ENCODE peak calls at places on chromosomes 12 and 14, in six cellular contexts. One of them, this sample, is unnamed.

GRCh38 chr12:26938660-26939185 is 453 bp downstream of the FGFR1OP2 start:
- DNase-seq in WERI-Rb-1: no peak
- DNase-seq in naive thymus-derived CD8-positive, alpha-beta T cell: peak
- DNase-seq in A549: peak
- DNase-seq in lung: peak
- DNase-seq in Daoy: no peak
- DNase-seq in this sample: peak

GRCh38 chr12:32671930-32672785 is 6.9 kb upstream of the DNM1L start:
- DNase-seq in WERI-Rb-1: peak
- DNase-seq in Daoy: peak
- DNase-seq in lung: no peak
- DNase-seq in naive thymus-derived CD8-positive, alpha-beta T cell: no peak
- DNase-seq in A549: peak
- DNase-seq in this sample: no peak

GRCh38 chr14:68248481-68249255 is 429.1 kb downstream of the RAD51B start:
- DNase-seq in WERI-Rb-1: no peak
- DNase-seq in Daoy: peak
- DNase-seq in lung: no peak
- DNase-seq in A549: peak
- DNase-seq in naive thymus-derived CD8-positive, alpha-beta T cell: no peak
- DNase-seq in this sample: no peak

GRCh38 chr12:88184196-88184595 is 42.1 kb downstream of the TMTC3 start:
- DNase-seq in WERI-Rb-1: no peak
- DNase-seq in A549: no peak
- DNase-seq in lung: no peak
- DNase-seq in naive thymus-derived CD8-positive, alpha-beta T cell: no peak
- DNase-seq in Daoy: no peak
- DNase-seq in this sample: no peak

GRCh38 chr14:75428230-75429104 is 645 bp downstream of the JDP2 start:
- DNase-seq in naive thymus-derived CD8-positive, alpha-beta T cell: no peak
- DNase-seq in A549: peak
- DNase-seq in Daoy: peak
- DNase-seq in WERI-Rb-1: peak
- DNase-seq in lung: peak
- DNase-seq in this sample: no peak

GRCh38 chr14:24440606-24441399 is 1.8 kb downstream of the SDR39U1 start:
- DNase-seq in lung: no peak
- DNase-seq in A549: no peak
- DNase-seq in WERI-Rb-1: no peak
- DNase-seq in naive thymus-derived CD8-positive, alpha-beta T cell: no peak
- DNase-seq in Daoy: no peak
- DNase-seq in this sample: no peak

GRCh38 chr12:110352401-110352800 is 51.1 kb downstream of the ANAPC7 start:
- DNase-seq in A549: no peak
- DNase-seq in Daoy: no peak
- DNase-seq in lung: no peak
- DNase-seq in naive thymus-derived CD8-positive, alpha-beta T cell: no peak
- DNase-seq in WERI-Rb-1: no peak
- DNase-seq in this sample: no peak

GRCh38 chr14:75494898-75495297 is 27.4 kb upstream of the BATF start:
- DNase-seq in Daoy: peak
- DNase-seq in A549: no peak
- DNase-seq in naive thymus-derived CD8-positive, alpha-beta T cell: no peak
- DNase-seq in lung: no peak
- DNase-seq in WERI-Rb-1: no peak
- DNase-seq in this sample: peak

GRCh38 chr12:15662303-15662980 is 126.7 kb downstream of the EPS8 start:
- DNase-seq in naive thymus-derived CD8-positive, alpha-beta T cell: no peak
- DNase-seq in WERI-Rb-1: no peak
- DNase-seq in lung: no peak
- DNase-seq in Daoy: peak
- DNase-seq in A549: peak
- DNase-seq in this sample: no peak

GRCh38 chr14:77760381-77761204 is at the start of gene SNW1:
- DNase-seq in WERI-Rb-1: peak
- DNase-seq in Daoy: peak
- DNase-seq in naive thymus-derived CD8-positive, alpha-beta T cell: peak
- DNase-seq in A549: peak
- DNase-seq in lung: peak
- DNase-seq in this sample: peak

GRCh38 chr12:127388985-127389384 is 878.0 kb upstream of the TMEM132C start:
- DNase-seq in Daoy: peak
- DNase-seq in lung: no peak
- DNase-seq in A549: no peak
- DNase-seq in WERI-Rb-1: no peak
- DNase-seq in naive thymus-derived CD8-positive, alpha-beta T cell: no peak
- DNase-seq in this sample: no peak

GRCh38 chr14:64928239-64929002 is 14.1 kb downstream of the GPX2 start:
- DNase-seq in naive thymus-derived CD8-positive, alpha-beta T cell: no peak
- DNase-seq in lung: no peak
- DNase-seq in A549: no peak
- DNase-seq in WERI-Rb-1: no peak
- DNase-seq in Daoy: no peak
- DNase-seq in this sample: no peak

GRCh38 chr14:65840786-65841185 is 428.3 kb downstream of the FUT8 start:
- DNase-seq in WERI-Rb-1: no peak
- DNase-seq in naive thymus-derived CD8-positive, alpha-beta T cell: no peak
- DNase-seq in Daoy: no peak
- DNase-seq in A549: no peak
- DNase-seq in lung: no peak
- DNase-seq in this sample: no peak

GRCh38 chr12:75632452-75632851 is 121.0 kb upstream of the KRR1 start:
- DNase-seq in naive thymus-derived CD8-positive, alpha-beta T cell: no peak
- DNase-seq in lung: no peak
- DNase-seq in A549: no peak
- DNase-seq in Daoy: no peak
- DNase-seq in WERI-Rb-1: no peak
- DNase-seq in this sample: no peak

GRCh38 chr14:90281261-90281660 is 24.9 kb downstream of the PSMC1 start:
- DNase-seq in A549: no peak
- DNase-seq in naive thymus-derived CD8-positive, alpha-beta T cell: no peak
- DNase-seq in Daoy: peak
- DNase-seq in lung: no peak
- DNase-seq in WERI-Rb-1: no peak
- DNase-seq in this sample: no peak

This sample was measured in osteocyte.